ENCODE peak calls at places on chromosomes 13 and 19, in ten cellular contexts. One of them, this sample, is unnamed.

GRCh38 chr19:33295621-33296472 is 6.5 kb downstream of the CEBPA start:
- DNase-seq in ureter: no peak
- DNase-seq in SJCRH30: no peak
- DNase-seq in testis: no peak
- DNase-seq in HFFc6: no peak
- DNase-seq in colonic mucosa: no peak
- DNase-seq in stimulated activated naive CD8-positive, alpha-beta T cell treated with anti-CD3 and anti-CD28 coated beads, Interleukin-15, amount 100 ng/mL, for 72 hours: no peak
- DNase-seq in fibroblast of the aortic adventitia: no peak
- DNase-seq in effector CD4-positive, alpha-beta T cell: no peak
- DNase-seq in stimulated activated CD8-positive, alpha-beta memory T cell treated with anti-CD3 and anti-CD28 coated beads, Interleukin-12 subunit alpha, Interleukin-12 subunit beta, amount 100 ng/mL, for 1 hour: no peak
- DNase-seq in this sample: no peak

GRCh38 chr13:29319451-29319850 is 276.0 kb downstream of the SLC7A1 start:
- DNase-seq in ureter: no peak
- DNase-seq in SJCRH30: no peak
- DNase-seq in testis: no peak
- DNase-seq in HFFc6: no peak
- DNase-seq in colonic mucosa: no peak
- DNase-seq in stimulated activated naive CD8-positive, alpha-beta T cell treated with anti-CD3 and anti-CD28 coated beads, Interleukin-15, amount 100 ng/mL, for 72 hours: no peak
- DNase-seq in fibroblast of the aortic adventitia: no peak
- DNase-seq in effector CD4-positive, alpha-beta T cell: no peak
- DNase-seq in stimulated activated CD8-positive, alpha-beta memory T cell treated with anti-CD3 and anti-CD28 coated beads, Interleukin-12 subunit alpha, Interleukin-12 subunit beta, amount 100 ng/mL, for 1 hour: no peak
- DNase-seq in this sample: no peak

GRCh38 chr13:19864018-19864338 is 529 bp upstream of the ZMYM5 start:
- DNase-seq in ureter: peak
- DNase-seq in SJCRH30: no peak
- DNase-seq in testis: peak
- DNase-seq in HFFc6: peak
- DNase-seq in colonic mucosa: peak
- DNase-seq in stimulated activated naive CD8-positive, alpha-beta T cell treated with anti-CD3 and anti-CD28 coated beads, Interleukin-15, amount 100 ng/mL, for 72 hours: no peak
- DNase-seq in fibroblast of the aortic adventitia: peak
- DNase-seq in effector CD4-positive, alpha-beta T cell: peak
- DNase-seq in stimulated activated CD8-positive, alpha-beta memory T cell treated with anti-CD3 and anti-CD28 coated beads, Interleukin-12 subunit alpha, Interleukin-12 subunit beta, amount 100 ng/mL, for 1 hour: peak
- DNase-seq in this sample: no peak

GRCh38 chr13:34335662-34336007 is 517.7 kb downstream of the RFC3 start:
- DNase-seq in ureter: no peak
- DNase-seq in SJCRH30: no peak
- DNase-seq in testis: no peak
- DNase-seq in HFFc6: no peak
- DNase-seq in colonic mucosa: no peak
- DNase-seq in stimulated activated naive CD8-positive, alpha-beta T cell treated with anti-CD3 and anti-CD28 coated beads, Interleukin-15, amount 100 ng/mL, for 72 hours: no peak
- DNase-seq in fibroblast of the aortic adventitia: no peak
- DNase-seq in effector CD4-positive, alpha-beta T cell: no peak
- DNase-seq in stimulated activated CD8-positive, alpha-beta memory T cell treated with anti-CD3 and anti-CD28 coated beads, Interleukin-12 subunit alpha, Interleukin-12 subunit beta, amount 100 ng/mL, for 1 hour: no peak
- DNase-seq in this sample: no peak

GRCh38 chr13:48070942-48071341 is 24.0 kb downstream of the MED4 start:
- DNase-seq in ureter: no peak
- DNase-seq in SJCRH30: no peak
- DNase-seq in testis: no peak
- DNase-seq in HFFc6: no peak
- DNase-seq in colonic mucosa: no peak
- DNase-seq in stimulated activated naive CD8-positive, alpha-beta T cell treated with anti-CD3 and anti-CD28 coated beads, Interleukin-15, amount 100 ng/mL, for 72 hours: no peak
- DNase-seq in fibroblast of the aortic adventitia: no peak
- DNase-seq in effector CD4-positive, alpha-beta T cell: no peak
- DNase-seq in stimulated activated CD8-positive, alpha-beta memory T cell treated with anti-CD3 and anti-CD28 coated beads, Interleukin-12 subunit alpha, Interleukin-12 subunit beta, amount 100 ng/mL, for 1 hour: no peak
- DNase-seq in this sample: no peak

GRCh38 chr19:17289489-17289888 is 7.8 kb downstream of the ANKLE1 start:
- DNase-seq in ureter: no peak
- DNase-seq in SJCRH30: peak
- DNase-seq in testis: peak
- DNase-seq in HFFc6: peak
- DNase-seq in colonic mucosa: peak
- DNase-seq in stimulated activated naive CD8-positive, alpha-beta T cell treated with anti-CD3 and anti-CD28 coated beads, Interleukin-15, amount 100 ng/mL, for 72 hours: peak
- DNase-seq in fibroblast of the aortic adventitia: peak
- DNase-seq in effector CD4-positive, alpha-beta T cell: no peak
- DNase-seq in stimulated activated CD8-positive, alpha-beta memory T cell treated with anti-CD3 and anti-CD28 coated beads, Interleukin-12 subunit alpha, Interleukin-12 subunit beta, amount 100 ng/mL, for 1 hour: no peak
- DNase-seq in this sample: no peak

GRCh38 chr19:10384580-10384979 is 4.2 kb upstream of the TYK2 start:
- DNase-seq in ureter: no peak
- DNase-seq in SJCRH30: no peak
- DNase-seq in testis: no peak
- DNase-seq in HFFc6: no peak
- DNase-seq in colonic mucosa: no peak
- DNase-seq in stimulated activated naive CD8-positive, alpha-beta T cell treated with anti-CD3 and anti-CD28 coated beads, Interleukin-15, amount 100 ng/mL, for 72 hours: no peak
- DNase-seq in fibroblast of the aortic adventitia: no peak
- DNase-seq in effector CD4-positive, alpha-beta T cell: no peak
- DNase-seq in stimulated activated CD8-positive, alpha-beta memory T cell treated with anti-CD3 and anti-CD28 coated beads, Interleukin-12 subunit alpha, Interleukin-12 subunit beta, amount 100 ng/mL, for 1 hour: no peak
- DNase-seq in this sample: no peak

GRCh38 chr19:6475321-6476108 is 6.1 kb downstream of the DENND1C start:
- DNase-seq in ureter: no peak
- DNase-seq in SJCRH30: no peak
- DNase-seq in testis: no peak
- DNase-seq in HFFc6: no peak
- DNase-seq in colonic mucosa: no peak
- DNase-seq in stimulated activated naive CD8-positive, alpha-beta T cell treated with anti-CD3 and anti-CD28 coated beads, Interleukin-15, amount 100 ng/mL, for 72 hours: no peak
- DNase-seq in fibroblast of the aortic adventitia: no peak
- DNase-seq in effector CD4-positive, alpha-beta T cell: no peak
- DNase-seq in stimulated activated CD8-positive, alpha-beta memory T cell treated with anti-CD3 and anti-CD28 coated beads, Interleukin-12 subunit alpha, Interleukin-12 subunit beta, amount 100 ng/mL, for 1 hour: no peak
- DNase-seq in this sample: no peak

GRCh38 chr13:29674532-29674931 is 79.0 kb upstream of the SLC7A1 start:
- DNase-seq in ureter: no peak
- DNase-seq in SJCRH30: no peak
- DNase-seq in testis: no peak
- DNase-seq in HFFc6: peak
- DNase-seq in colonic mucosa: no peak
- DNase-seq in stimulated activated naive CD8-positive, alpha-beta T cell treated with anti-CD3 and anti-CD28 coated beads, Interleukin-15, amount 100 ng/mL, for 72 hours: no peak
- DNase-seq in fibroblast of the aortic adventitia: peak
- DNase-seq in effector CD4-positive, alpha-beta T cell: no peak
- DNase-seq in stimulated activated CD8-positive, alpha-beta memory T cell treated with anti-CD3 and anti-CD28 coated beads, Interleukin-12 subunit alpha, Interleukin-12 subunit beta, amount 100 ng/mL, for 1 hour: no peak
- DNase-seq in this sample: no peak

GRCh38 chr19:16516381-16516780 is 20.2 kb downstream of the C19orf44 start:
- DNase-seq in ureter: no peak
- DNase-seq in SJCRH30: no peak
- DNase-seq in testis: no peak
- DNase-seq in HFFc6: no peak
- DNase-seq in colonic mucosa: no peak
- DNase-seq in stimulated activated naive CD8-positive, alpha-beta T cell treated with anti-CD3 and anti-CD28 coated beads, Interleukin-15, amount 100 ng/mL, for 72 hours: no peak
- DNase-seq in fibroblast of the aortic adventitia: no peak
- DNase-seq in effector CD4-positive, alpha-beta T cell: no peak
- DNase-seq in stimulated activated CD8-positive, alpha-beta memory T cell treated with anti-CD3 and anti-CD28 coated beads, Interleukin-12 subunit alpha, Interleukin-12 subunit beta, amount 100 ng/mL, for 1 hour: no peak
- DNase-seq in this sample: no peak

GRCh38 chr19:35153701-35154534 is 617 bp upstream of the FXYD5 start:
- DNase-seq in ureter: no peak
- DNase-seq in SJCRH30: no peak
- DNase-seq in testis: no peak
- DNase-seq in HFFc6: no peak
- DNase-seq in colonic mucosa: peak
- DNase-seq in stimulated activated naive CD8-positive, alpha-beta T cell treated with anti-CD3 and anti-CD28 coated beads, Interleukin-15, amount 100 ng/mL, for 72 hours: peak
- DNase-seq in fibroblast of the aortic adventitia: no peak
- DNase-seq in effector CD4-positive, alpha-beta T cell: peak
- DNase-seq in stimulated activated CD8-positive, alpha-beta memory T cell treated with anti-CD3 and anti-CD28 coated beads, Interleukin-12 subunit alpha, Interleukin-12 subunit beta, amount 100 ng/mL, for 1 hour: peak
- DNase-seq in this sample: no peak

GRCh38 chr13:23321534-23322241 is 111.8 kb downstream of the SACS start:
- DNase-seq in ureter: peak
- DNase-seq in SJCRH30: peak
- DNase-seq in testis: no peak
- DNase-seq in HFFc6: peak
- DNase-seq in colonic mucosa: no peak
- DNase-seq in stimulated activated naive CD8-positive, alpha-beta T cell treated with anti-CD3 and anti-CD28 coated beads, Interleukin-15, amount 100 ng/mL, for 72 hours: no peak
- DNase-seq in fibroblast of the aortic adventitia: peak
- DNase-seq in effector CD4-positive, alpha-beta T cell: no peak
- DNase-seq in stimulated activated CD8-positive, alpha-beta memory T cell treated with anti-CD3 and anti-CD28 coated beads, Interleukin-12 subunit alpha, Interleukin-12 subunit beta, amount 100 ng/mL, for 1 hour: no peak
- DNase-seq in this sample: no peak

GRCh38 chr19:2569596-2570465 is 93.9 kb downstream of the GADD45B start:
- DNase-seq in ureter: no peak
- DNase-seq in SJCRH30: no peak
- DNase-seq in testis: no peak
- DNase-seq in HFFc6: no peak
- DNase-seq in colonic mucosa: no peak
- DNase-seq in stimulated activated naive CD8-positive, alpha-beta T cell treated with anti-CD3 and anti-CD28 coated beads, Interleukin-15, amount 100 ng/mL, for 72 hours: no peak
- DNase-seq in fibroblast of the aortic adventitia: no peak
- DNase-seq in effector CD4-positive, alpha-beta T cell: no peak
- DNase-seq in stimulated activated CD8-positive, alpha-beta memory T cell treated with anti-CD3 and anti-CD28 coated beads, Interleukin-12 subunit alpha, Interleukin-12 subunit beta, amount 100 ng/mL, for 1 hour: no peak
- DNase-seq in this sample: no peak

This sample was measured in cortex of kidney.